ENCODE peak calls at places on chromosomes 7 and 10, in eight cellular contexts. E is stimulated activated naive CD4-positive, alpha-beta T cell; M is activated gamma-delta T cell treated with anti-CD3 and anti-CD28 coated beads, Interleukin-2, amount 50 U/mL, for 16 hours; N is transverse colon; U is adipocyte; Q is amniotic stem cell; J is activated naive CD4-positive, alpha-beta T cell; I is activated effector memory CD4-positive, alpha-beta T cell treated with anti-CD3 and anti-CD28 coated beads, Interleukin-2, amount 50 U/mL, for 16 hours. C is an unnamed sample.

GRCh38 chr7:44286618-44287487 is 38.5 kb downstream of the CAMK2B start:
- DNase-seq in E (no peak), M (no peak), N (peak), U (no peak), Q (no peak), J (no peak), I (peak), C (no peak)

GRCh38 chr7:70894799-70895198 is 237.1 kb upstream of the GALNT17 start:
- DNase-seq in E (no peak), M (no peak), N (no peak), U (no peak), Q (no peak), J (no peak), I (no peak), C (no peak)

GRCh38 chr7:117085769-117086463 is 132.6 kb downstream of the ST7 start:
- DNase-seq in E (no peak), M (no peak), N (no peak), U (no peak), Q (no peak), J (no peak), I (no peak), C (no peak)

GRCh38 chr7:836429-836828 is 4.2 kb downstream of the SUN1 start:
- DNase-seq in E (no peak), M (no peak), N (peak), U (peak), Q (no peak), J (no peak), I (no peak), C (no peak)

GRCh38 chr10:121594623-121595320 is 3.5 kb downstream of the FGFR2 start:
- DNase-seq in E (no peak), M (no peak), N (no peak), U (no peak), Q (no peak), J (no peak), I (no peak), C (no peak)

GRCh38 chr7:158740013-158740656 is 35.5 kb upstream of the NCAPG2 start:
- DNase-seq in E (no peak), M (no peak), N (peak), U (peak), Q (peak), J (no peak), I (no peak), C (no peak)

GRCh38 chr10:17025444-17026295 is 103.9 kb downstream of the CUBN start:
- DNase-seq in E (peak), M (peak), N (peak), U (peak), Q (peak), J (no peak), I (peak), C (peak)

GRCh38 chr10:72277996-72278667 is 4.4 kb downstream of the DDIT4 start:
- DNase-seq in E (no peak), M (no peak), N (no peak), U (peak), Q (no peak), J (no peak), I (no peak), C (no peak)

GRCh38 chr10:27252267-27253000 is 11.8 kb upstream of the ACBD5 start:
- DNase-seq in E (peak), M (peak), N (peak), U (peak), Q (no peak), J (peak), I (peak), C (peak)

GRCh38 chr7:64630496-64630895 is 35.4 kb upstream of the ZNF107 start:
- DNase-seq in E (no peak), M (no peak), N (no peak), U (peak), Q (no peak), J (no peak), I (no peak), C (no peak)

C was measured in effector CD8-positive, alpha-beta T cell.